ENCODE peak calls at places on chromosome 13, in six cellular contexts. E, L, W, P, N and H are unnamed samples.

GRCh38 chr13:93326427-93326826 is 99.8 kb downstream of the GPC6 start:
- DNase-seq in E (no peak), L (no peak), W (no peak), P (no peak), N (no peak), H (no peak)

GRCh38 chr13:77698211-77699058 is 948 bp downstream of the SLAIN1 start:
- DNase-seq in E (no peak), L (peak), W (peak), P (peak), N (peak), H (peak)

GRCh38 chr13:27149702-27150101 is 21.9 kb downstream of the USP12 start:
- DNase-seq in E (no peak), L (no peak), W (no peak), P (no peak), N (no peak), H (no peak)

GRCh38 chr13:20550799-20551198 is 16.2 kb upstream of the IFT88 start:
- DNase-seq in E (no peak), L (no peak), W (peak), P (no peak), N (no peak), H (no peak)

GRCh38 chr13:85277753-85278152 is 521.5 kb downstream of the SLITRK6 start:
- DNase-seq in E (peak), L (no peak), W (no peak), P (no peak), N (no peak), H (no peak)

GRCh38 chr13:58025821-58026220 is 394.3 kb downstream of the PCDH17 start:
- DNase-seq in E (no peak), L (no peak), W (no peak), P (no peak), N (no peak), H (no peak)

GRCh38 chr13:61727714-61728275 is 312.1 kb upstream of the PCDH20 start:
- DNase-seq in E (peak), L (no peak), W (no peak), P (no peak), N (no peak), H (no peak)

GRCh38 chr13:34161829-34162544 is 344.0 kb downstream of the RFC3 start:
- DNase-seq in E (peak), L (no peak), W (peak), P (peak), N (no peak), H (no peak)

GRCh38 chr13:80497978-80498377 is 157.1 kb upstream of the SPRY2 start:
- DNase-seq in E (no peak), L (no peak), W (no peak), P (no peak), N (no peak), H (no peak)

GRCh38 chr13:113405481-113406300 is 41.8 kb upstream of the GRTP1 start:
- DNase-seq in E (no peak), L (peak), W (no peak), P (no peak), N (no peak), H (no peak)

GRCh38 chr13:37306778-37307544 is 201.5 kb upstream of the CSNK1A1L start:
- DNase-seq in E (peak), L (no peak), W (no peak), P (no peak), N (no peak), H (no peak)

GRCh38 chr13:109256866-109257760 is 529.3 kb downstream of the IRS2 start:
- DNase-seq in E (peak), L (no peak), W (no peak), P (no peak), N (no peak), H (no peak)

GRCh38 chr13:84896128-84896527 is 903.1 kb downstream of the SLITRK6 start:
- DNase-seq in E (peak), L (no peak), W (peak), P (peak), N (peak), H (peak)

GRCh38 chr13:34719060-34719875 is 222.8 kb upstream of the NBEA start:
- DNase-seq in E (no peak), L (no peak), W (peak), P (peak), N (no peak), H (no peak)

GRCh38 chr13:73984949-73985691 is 149.1 kb downstream of the KLF12 start:
- DNase-seq in E (no peak), L (no peak), W (no peak), P (peak), N (no peak), H (no peak)

GRCh38 chr13:44064376-44064775 is 184.7 kb downstream of the LACC1 start:
- DNase-seq in E (no peak), L (no peak), W (no peak), P (no peak), N (no peak), H (no peak)

GRCh38 chr13:110629735-110630134 is 14.4 kb downstream of the NAXD start:
- DNase-seq in E (no peak), L (no peak), W (no peak), P (no peak), N (no peak), H (no peak)

GRCh38 chr13:61410669-61411297 is 4.9 kb downstream of the PCDH20 start:
- DNase-seq in E (no peak), L (no peak), W (no peak), P (peak), N (no peak), H (peak)

GRCh38 chr13:44151474-44151873 is 222.2 kb upstream of the SERP2 start:
- DNase-seq in E (no peak), L (no peak), W (no peak), P (no peak), N (no peak), H (no peak)